ENCODE peak calls at places on chromosomes 1 and 21, in nine cellular contexts. Z, I, T, O, P, C, Q, S and F are unnamed samples.

GRCh38 chr1:204842892-204843291 is 27.8 kb upstream of the NFASC start:
- DNase-seq in Z (no peak), I (no peak), T (no peak), O (no peak), P (peak), C (no peak), Q (no peak), S (no peak), F (no peak)

GRCh38 chr1:118366296-118366695 is 181.3 kb upstream of the SPAG17 start:
- DNase-seq in Z (no peak), I (no peak), T (no peak), O (no peak), P (no peak), C (no peak), Q (no peak), S (no peak), F (no peak)

GRCh38 chr1:16243936-16244649 is 7.1 kb upstream of the CPLANE2 start:
- DNase-seq in Z (no peak), I (no peak), T (peak), O (no peak), P (peak), C (peak), Q (no peak), S (peak), F (peak)

GRCh38 chr1:185789846-185790735 is 55.9 kb downstream of the HMCN1 start:
- DNase-seq in Z (no peak), I (no peak), T (no peak), O (no peak), P (peak), C (no peak), Q (no peak), S (no peak), F (no peak)

GRCh38 chr21:26776320-26777021 is 68.7 kb downstream of the ADAMTS1 start:
- DNase-seq in Z (no peak), I (no peak), T (no peak), O (no peak), P (peak), C (no peak), Q (no peak), S (no peak), F (no peak)

GRCh38 chr1:215043405-215043804 is 39.1 kb upstream of the KCNK2 start:
- DNase-seq in Z (no peak), I (no peak), T (no peak), O (no peak), P (no peak), C (no peak), Q (no peak), S (no peak), F (peak)

GRCh38 chr1:77047978-77048614 is 171.1 kb downstream of the PIGK start:
- DNase-seq in Z (no peak), I (no peak), T (no peak), O (no peak), P (no peak), C (no peak), Q (no peak), S (no peak), F (no peak)

GRCh38 chr1:203491664-203492485 is 2.1 kb upstream of the OPTC start:
- DNase-seq in Z (no peak), I (no peak), T (no peak), O (no peak), P (no peak), C (no peak), Q (no peak), S (no peak), F (no peak)

GRCh38 chr1:199282910-199283309 is 644.1 kb downstream of the PTPRC start:
- DNase-seq in Z (no peak), I (no peak), T (no peak), O (no peak), P (no peak), C (no peak), Q (no peak), S (no peak), F (no peak)

GRCh38 chr1:104921552-104921951 is 1171.9 kb downstream of the AMY1C start:
- DNase-seq in Z (no peak), I (no peak), T (no peak), O (no peak), P (no peak), C (no peak), Q (no peak), S (no peak), F (no peak)

GRCh38 chr1:200334661-200335256 is 75.1 kb downstream of the ZNF281 start:
- DNase-seq in Z (no peak), I (no peak), T (no peak), O (no peak), P (no peak), C (no peak), Q (no peak), S (no peak), F (no peak)

GRCh38 chr21:17495680-17496079 is 17.2 kb upstream of the CXADR start:
- DNase-seq in Z (no peak), I (no peak), T (no peak), O (no peak), P (peak), C (no peak), Q (no peak), S (no peak), F (no peak)

GRCh38 chr21:24045775-24046215 is 1561.5 kb downstream of the MRPL39 start:
- DNase-seq in Z (no peak), I (peak), T (no peak), O (no peak), P (peak), C (no peak), Q (no peak), S (no peak), F (no peak)

GRCh38 chr1:244843148-244843978 is 7.9 kb downstream of the COX20 start:
- DNase-seq in Z (no peak), I (no peak), T (no peak), O (no peak), P (no peak), C (no peak), Q (no peak), S (no peak), F (no peak)

GRCh38 chr1:107748529-107748928 is 216.5 kb downstream of the VAV3 start:
- DNase-seq in Z (no peak), I (no peak), T (no peak), O (no peak), P (peak), C (peak), Q (no peak), S (no peak), F (no peak)

GRCh38 chr1:8297245-8297644 is 20.7 kb upstream of the SLC45A1 start:
- DNase-seq in Z (no peak), I (no peak), T (no peak), O (no peak), P (no peak), C (no peak), Q (no peak), S (no peak), F (no peak)

GRCh38 chr1:228837817-228838716 is 102.8 kb downstream of the RHOU start:
- DNase-seq in Z (no peak), I (no peak), T (no peak), O (no peak), P (peak), C (no peak), Q (no peak), S (peak), F (no peak)

GRCh38 chr1:236051107-236051885 is 13.6 kb downstream of the NID1 start:
- DNase-seq in Z (no peak), I (no peak), T (no peak), O (no peak), P (peak), C (no peak), Q (no peak), S (no peak), F (no peak)

GRCh38 chr1:155968670-155969069 is 9.7 kb downstream of the ARHGEF2 start:
- DNase-seq in Z (no peak), I (no peak), T (no peak), O (no peak), P (no peak), C (peak), Q (no peak), S (no peak), F (no peak)

GRCh38 chr1:216193839-216194443 is 229.3 kb downstream of the USH2A start:
- DNase-seq in Z (no peak), I (no peak), T (no peak), O (no peak), P (no peak), C (no peak), Q (no peak), S (no peak), F (no peak)

GRCh38 chr21:42424848-42425602 is 21.3 kb downstream of the UBASH3A start:
- DNase-seq in Z (peak), I (peak), T (peak), O (no peak), P (no peak), C (no peak), Q (no peak), S (no peak), F (peak)

GRCh38 chr1:78255849-78256248 is 210.1 kb downstream of the GIPC2 start:
- DNase-seq in Z (no peak), I (no peak), T (no peak), O (no peak), P (peak), C (no peak), Q (no peak), S (no peak), F (no peak)

GRCh38 chr1:235278233-235278914 is 49.6 kb downstream of the ARID4B start:
- DNase-seq in Z (no peak), I (no peak), T (no peak), O (no peak), P (no peak), C (no peak), Q (no peak), S (no peak), F (no peak)

GRCh38 chr1:60281360-60281932 is 207.9 kb upstream of the C1orf87 start:
- DNase-seq in Z (no peak), I (no peak), T (no peak), O (peak), P (peak), C (peak), Q (no peak), S (peak), F (no peak)

GRCh38 chr1:97050501-97050900 is 328.9 kb downstream of the PTBP2 start:
- DNase-seq in Z (no peak), I (no peak), T (no peak), O (peak), P (peak), C (peak), Q (no peak), S (no peak), F (no peak)

GRCh38 chr1:42165511-42166210 is 1.1 kb upstream of the GUCA2A start:
- DNase-seq in Z (no peak), I (peak), T (no peak), O (no peak), P (no peak), C (peak), Q (peak), S (no peak), F (no peak)

GRCh38 chr1:57019240-57019805 is 53.5 kb upstream of the C8B start:
- DNase-seq in Z (no peak), I (no peak), T (no peak), O (peak), P (no peak), C (peak), Q (no peak), S (no peak), F (no peak)

GRCh38 chr1:65198095-65198494 is 50.1 kb downstream of the AK4 start:
- DNase-seq in Z (no peak), I (no peak), T (no peak), O (no peak), P (peak), C (no peak), Q (no peak), S (no peak), F (no peak)

GRCh38 chr21:44650973-44651675 is 3.3 kb downstream of the KRTAP12-4 start:
- DNase-seq in Z (no peak), I (no peak), T (no peak), O (no peak), P (no peak), C (no peak), Q (no peak), S (no peak), F (no peak)

GRCh38 chr1:156894001-156894400 is 483 bp downstream of the PEAR1 start:
- DNase-seq in Z (no peak), I (no peak), T (no peak), O (no peak), P (no peak), C (no peak), Q (no peak), S (no peak), F (no peak)